ENCODE peak calls at places on chromosomes 16 and 17, in eight cellular contexts. H, L, C, T, G, I, X and S are unnamed samples.
A peak's percentile ranks its signal among the peaks of the same experiment; 100 is the strongest.

GRCh38 chr16:50448522-50448921 is 79.7 kb upstream of the BRD7 start:
- DNase-seq in H (no peak), L (no peak), C (no peak), T (no peak), G (no peak), I (no peak), X (no peak), S (no peak)

GRCh38 chr17:76805319-76805718 is 62.9 kb upstream of the MGAT5B start:
- DNase-seq in H (no peak), L (no peak), C (no peak), T (peak; percentile 63), G (no peak), I (no peak), X (no peak), S (no peak)

GRCh38 chr17:72891627-72892026 is 200.9 kb downstream of the SLC39A11 start:
- DNase-seq in H (no peak), L (no peak), C (no peak), T (no peak), G (no peak), I (no peak), X (no peak), S (no peak)

GRCh38 chr17:48062273-48062672 is 14.1 kb downstream of the NFE2L1 start:
- DNase-seq in H (no peak), L (no peak), C (no peak), T (no peak), G (no peak), I (no peak), X (no peak), S (no peak)

GRCh38 chr17:51853857-51854256 is 304.7 kb downstream of the CA10 start:
- DNase-seq in H (no peak), L (no peak), C (peak; percentile 53), T (no peak), G (no peak), I (peak; percentile 37), X (no peak), S (no peak)

GRCh38 chr16:81807767-81808166 is 28.7 kb downstream of the PLCG2 start:
- DNase-seq in H (no peak), L (no peak), C (no peak), T (no peak), G (no peak), I (no peak), X (no peak), S (no peak)

GRCh38 chr17:17570207-17570797 is 21.2 kb downstream of the PEMT start:
- DNase-seq in H (peak; percentile 72), L (peak; percentile 42), C (peak; percentile 53), T (peak; percentile 28), G (no peak), I (peak; percentile 54), X (peak; percentile 80), S (peak; percentile 14)

GRCh38 chr16:30923554-30924085 is at the start of gene FBXL19:
- DNase-seq in H (no peak), L (no peak), C (no peak), T (no peak), G (peak; percentile 81), I (no peak), X (no peak), S (no peak)

GRCh38 chr17:78343099-78343432 is 16.8 kb downstream of the SOCS3 start:
- DNase-seq in H (peak; percentile 64), L (peak; percentile 82), C (no peak), T (peak; percentile 94), G (peak; percentile 81), I (no peak), X (peak; percentile 62), S (peak; percentile 92)

GRCh38 chr16:17564856-17565255 is 94.1 kb upstream of the XYLT1 start:
- DNase-seq in H (no peak), L (no peak), C (no peak), T (no peak), G (no peak), I (no peak), X (no peak), S (no peak)

GRCh38 chr17:76560036-76560876 is 20.4 kb downstream of the PRCD start:
- DNase-seq in H (no peak), L (no peak), C (no peak), T (no peak), G (no peak), I (no peak), X (no peak), S (no peak)

GRCh38 chr17:78313735-78314648 is 45.9 kb downstream of the SOCS3 start:
- DNase-seq in H (peak; percentile 50), L (peak; percentile 66), C (peak; percentile 93), T (peak; percentile 73), G (peak; percentile 87), I (peak; percentile 93), X (peak; percentile 98), S (peak; percentile 94)

GRCh38 chr17:12402963-12403622 is 262.6 kb upstream of the MYOCD start:
- DNase-seq in H (no peak), L (no peak), C (no peak), T (peak; percentile 90), G (no peak), I (no peak), X (peak; percentile 52), S (peak; percentile 95)

GRCh38 chr16:88469615-88470395 is 16.7 kb downstream of the ZFPM1 start:
- DNase-seq in H (no peak), L (no peak), C (no peak), T (no peak), G (no peak), I (no peak), X (no peak), S (no peak)

GRCh38 chr17:66347661-66348604 is 45.5 kb downstream of the PRKCA start:
- DNase-seq in H (no peak), L (no peak), C (peak; percentile 31), T (peak; percentile 47), G (no peak), I (peak; percentile 70), X (no peak), S (no peak)

GRCh38 chr16:30348113-30348512 is 7.0 kb downstream of the CD2BP2 start:
- DNase-seq in H (no peak), L (no peak), C (no peak), T (no peak), G (no peak), I (no peak), X (no peak), S (no peak)

GRCh38 chr16:55728797-55729196 is 73.0 kb downstream of the SLC6A2 start:
- DNase-seq in H (no peak), L (no peak), C (no peak), T (no peak), G (no peak), I (no peak), X (no peak), S (no peak)

GRCh38 chr16:55734665-55735064 is 78.9 kb downstream of the SLC6A2 start:
- DNase-seq in H (no peak), L (no peak), C (no peak), T (no peak), G (no peak), I (no peak), X (no peak), S (no peak)

GRCh38 chr16:55730115-55730514 is 74.3 kb downstream of the SLC6A2 start:
- DNase-seq in H (no peak), L (no peak), C (no peak), T (no peak), G (no peak), I (no peak), X (no peak), S (no peak)

GRCh38 chr16:55735120-55735781 is 79.5 kb downstream of the SLC6A2 start:
- DNase-seq in H (no peak), L (no peak), C (no peak), T (no peak), G (no peak), I (no peak), X (no peak), S (no peak)

DNA sequence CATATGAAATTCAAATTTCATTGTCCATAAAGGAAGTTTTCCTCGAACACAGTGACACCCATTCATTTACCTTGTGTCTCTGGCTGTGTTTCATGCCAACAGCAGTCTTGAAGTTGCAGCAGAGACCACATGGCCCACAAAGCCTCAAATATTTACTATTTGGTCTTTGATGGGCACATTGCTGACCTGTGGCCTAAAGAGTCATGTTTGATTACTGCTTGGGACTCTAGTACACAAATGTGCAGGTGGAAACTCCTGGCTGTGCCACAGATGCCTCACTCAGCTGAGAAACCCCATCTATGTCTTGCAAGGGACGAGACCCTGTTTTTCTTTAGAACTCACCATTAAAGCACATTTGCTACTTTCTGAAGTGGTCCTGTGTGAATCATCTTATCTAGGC is 76.7 kb downstream of the SLC6A2 start:
- DNase-seq in H (no peak), L (no peak), C (no peak), T (no peak), G (no peak), I (no peak), X (no peak), S (no peak)
- H3K27ac ChIP-seq in H (no peak overlapping the region), L (no peak overlapping the region), C (no peak overlapping the region), T (no peak overlapping the region), G (no peak overlapping the region), I (no peak overlapping the region), X (no peak overlapping the region), S (no peak overlapping the region)

GRCh38 chr17:8941520-8941919 is 24.0 kb downstream of the PIK3R5 start:
- DNase-seq in H (no peak), L (no peak), C (peak; percentile 42), T (no peak), G (no peak), I (no peak), X (no peak), S (no peak)
- H3K4me3 ChIP-seq in H (no peak overlapping the region), L (no peak overlapping the region), C (no peak overlapping the region), T (no peak overlapping the region), G (no peak overlapping the region), I (no peak overlapping the region), X (no peak overlapping the region), S (no peak overlapping the region)

GRCh38 chr17:41340496-41340895 is 10.1 kb downstream of the KRT33A start:
- DNase-seq in H (no peak), L (no peak), C (no peak), T (no peak), G (no peak), I (no peak), X (no peak), S (no peak)
- H3K27ac ChIP-seq in H (no peak overlapping the region), L (no peak overlapping the region), C (no peak overlapping the region), T (no peak overlapping the region), G (no peak overlapping the region), I (no peak overlapping the region), X (no peak overlapping the region), S (no peak overlapping the region)

DNA sequence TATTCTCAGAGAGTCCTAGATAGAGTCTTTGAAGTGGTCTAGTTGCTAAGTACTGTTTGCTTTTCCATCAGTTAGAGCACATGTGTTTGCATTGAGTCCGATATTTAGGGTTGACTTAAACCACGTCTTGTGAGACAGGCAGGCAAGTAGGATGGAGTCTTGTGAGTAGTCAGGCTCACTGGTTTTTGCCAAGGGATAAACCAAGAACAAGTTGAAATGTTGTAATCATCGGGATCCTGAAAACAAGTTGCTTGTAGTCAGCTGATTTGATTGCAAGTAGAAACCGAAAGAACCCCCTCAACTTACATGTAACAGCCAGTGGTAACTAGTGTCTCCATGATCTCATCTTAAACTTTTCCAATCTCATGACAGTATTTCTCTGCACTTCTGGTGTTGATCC is 17.2 kb downstream of the ATP6V0A1 start:
- DNase-seq in H (no peak), L (no peak), C (no peak), T (no peak), G (no peak), I (no peak), X (no peak), S (no peak)
- H3K4me3 ChIP-seq in H (no peak overlapping the region), L (no peak overlapping the region), C (no peak overlapping the region), T (no peak overlapping the region), G (no peak overlapping the region), I (no peak overlapping the region), X (no peak overlapping the region), S (no peak overlapping the region)